ENCODE peak calls at places on chromosomes 7 and 10, in nine cellular contexts. M is left ventricle myocardium inferior, I is cardiac muscle cell, J is A549, V is tibial artery, F is AG04450, S is lower lobe of right lung, L is gastrocnemius medialis, N is vagina. R is an unnamed sample. For H3K9me3, the result is how much of the 10 kb centered on the place peaks cover.

GRCh38 chr10:3969876-3970666 is 185.1 kb upstream of the KLF6 start:
- DNase-seq in M (no peak), I (no peak), J (no peak), V (no peak), F (no peak), S (no peak), L (no peak), N (no peak), R (no peak)

GRCh38 chr10:3471927-3472704 is 299.5 kb upstream of the PITRM1 start:
- DNase-seq in M (no peak), I (no peak), J (peak), V (no peak), F (no peak), S (no peak), L (no peak), N (no peak), R (no peak)

GRCh38 chr7:34759477-34760125 is 101.6 kb downstream of the NPSR1 start:
- DNase-seq in M (no peak), I (peak), J (peak), V (no peak), F (no peak), S (no peak), L (no peak), N (no peak), R (no peak)

GRCh38 chr10:89651916-89652573 is 7.0 kb upstream of the PANK1 start:
- DNase-seq in M (no peak), I (no peak), J (no peak), V (no peak), F (no peak), S (no peak), L (no peak), N (no peak), R (no peak)

GRCh38 chr7:138292951-138293350 is 167.1 kb upstream of the TRIM24 start:
- DNase-seq in M (no peak), I (no peak), J (no peak), V (no peak), F (no peak), S (no peak), L (no peak), N (no peak), R (no peak)

GRCh38 chr10:62650411-62650810 is 154.1 kb upstream of the ADO start:
- DNase-seq in M (no peak), I (no peak), J (no peak), V (no peak), F (no peak), S (no peak), L (no peak), N (no peak), R (no peak)

GRCh38 chr10:93468532-93469213 is 13.5 kb downstream of the MYOF start:
- DNase-seq in M (no peak), I (peak), J (peak), V (no peak), F (peak), S (no peak), L (no peak), N (no peak), R (peak)

GRCh38 chr10:70307096-70307495 is 23.3 kb upstream of the NPFFR1 start:
- DNase-seq in M (no peak), I (no peak), J (no peak), V (no peak), F (no peak), S (no peak), L (no peak), N (no peak), R (no peak)

GRCh38 chr7:12625836-12626235 is 55.3 kb downstream of the SCIN start:
- DNase-seq in M (no peak), I (peak), J (no peak), V (no peak), F (no peak), S (no peak), L (no peak), N (no peak), R (no peak)

GRCh38 chr10:97336942-97337719 is 2.6 kb upstream of the FRAT2 start:
- DNase-seq in M (no peak), I (no peak), J (no peak), V (no peak), F (no peak), S (no peak), L (no peak), N (no peak), R (no peak)

GRCh38 chr7:123635551-123636359 is 19.9 kb upstream of the LMOD2 start:
- DNase-seq in M (no peak), I (peak), J (peak), V (no peak), F (no peak), S (no peak), L (no peak), N (no peak), R (no peak)

GRCh38 chr7:50349963-50350944 is 45.7 kb downstream of the IKZF1 start:
- DNase-seq in M (no peak), I (no peak), J (no peak), V (no peak), F (no peak), S (no peak), L (no peak), N (no peak), R (no peak)

GRCh38 chr7:151863386-151864079 is 13.4 kb downstream of the PRKAG2 start:
- DNase-seq in M (no peak), I (no peak), J (peak), V (no peak), F (no peak), S (no peak), L (no peak), N (no peak), R (peak)

GRCh38 chr10:31644931-31645633 is 283.5 kb downstream of the ARHGAP12 start:
- DNase-seq in M (no peak), I (no peak), J (no peak), V (no peak), F (no peak), S (no peak), L (no peak), N (no peak), R (no peak)

GRCh38 chr7:11424006-11424405 is 408.0 kb downstream of the THSD7A start:
- DNase-seq in M (no peak), I (no peak), J (no peak), V (no peak), F (no peak), S (no peak), L (no peak), N (no peak), R (no peak)

GRCh38 chr7:4851459-4852422 is 10.1 kb downstream of the PAPOLB start:
- DNase-seq in M (no peak), I (no peak), J (no peak), V (no peak), F (no peak), S (no peak), L (no peak), N (no peak), R (no peak)

GRCh38 chr10:12730809-12731519 is 270.5 kb downstream of the CCDC3 start:
- DNase-seq in M (no peak), I (peak), J (no peak), V (peak), F (no peak), S (no peak), L (no peak), N (no peak), R (no peak)

GRCh38 chr7:101728888-101729883 is 88.2 kb upstream of the CUX1 start:
- DNase-seq in M (no peak), I (peak), J (peak), V (no peak), F (peak), S (peak), L (no peak), N (no peak), R (no peak)

GRCh38 chr10:70602665-70603438 is at the start of gene PRF1:
- DNase-seq in M (no peak), I (no peak), J (no peak), V (no peak), F (no peak), S (peak), L (peak), N (no peak), R (no peak)

GRCh38 chr10:29795856-29796255 is 161.1 kb upstream of the SVIL start:
- DNase-seq in M (no peak), I (no peak), J (no peak), V (no peak), F (no peak), S (no peak), L (no peak), N (no peak), R (no peak)
- H3K27ac ChIP-seq in M (no peak), I (no peak), J (no peak), V (peak), F (no peak), S (peak), L (no peak), N (peak), R (peak)

DNA sequence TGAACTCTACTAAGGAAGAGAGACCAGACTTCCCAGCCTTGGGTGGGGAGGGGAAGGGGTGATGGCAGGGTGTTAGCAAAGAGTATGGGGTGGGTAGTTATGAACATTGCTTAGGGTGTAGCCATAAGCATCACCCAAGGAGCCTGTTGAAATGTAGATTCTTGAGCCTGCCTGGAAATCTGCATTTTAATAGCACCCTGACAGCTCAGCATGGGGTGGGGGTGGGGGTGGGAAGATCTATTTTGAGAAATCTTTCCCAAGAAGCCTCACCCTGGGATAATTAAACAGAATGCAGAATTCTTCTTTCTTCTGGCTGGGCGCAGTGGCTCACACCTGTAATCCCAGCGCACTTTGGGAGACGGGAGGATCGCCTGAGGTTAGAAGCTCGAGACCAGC is 164.9 kb downstream of the NRF1 start:
- DNase-seq in M (no peak), I (no peak), J (no peak), V (no peak), F (no peak), S (no peak), L (no peak), N (no peak), R (no peak)
- H3K4me3 ChIP-seq in M (no peak), I (no peak), J (no peak), V (no peak), F (no peak), S (no peak), L (no peak), N (no peak), R (no peak)

DNA sequence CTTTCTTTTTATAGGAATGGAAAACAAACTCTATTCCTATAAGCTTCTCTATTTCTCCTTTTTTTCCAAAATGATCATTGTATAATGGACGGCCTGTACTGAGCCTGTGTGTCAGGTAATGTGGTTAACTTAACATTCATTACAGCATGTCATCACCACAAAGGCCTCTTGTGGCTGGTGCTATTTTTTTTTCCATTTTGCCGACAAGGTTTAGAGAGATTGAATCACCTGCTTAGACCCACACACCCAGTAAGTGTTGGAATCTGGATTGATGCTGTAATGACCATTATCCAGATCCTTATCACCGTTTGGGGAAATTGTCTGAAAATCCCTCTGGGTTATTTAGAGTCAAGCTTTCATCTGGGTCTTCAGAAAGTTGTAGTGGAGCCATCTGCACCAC is 18.5 kb downstream of the AKR1B15 start:
- DNase-seq in M (no peak), I (no peak), J (no peak), V (no peak), F (no peak), S (no peak), L (no peak), N (no peak), R (no peak)
- H3K9me3 ChIP-seq in M (under half), I (under half), J (under half), V (under half), F (under half), S (under half), L (under half), N (under half), R (under half)

DNA sequence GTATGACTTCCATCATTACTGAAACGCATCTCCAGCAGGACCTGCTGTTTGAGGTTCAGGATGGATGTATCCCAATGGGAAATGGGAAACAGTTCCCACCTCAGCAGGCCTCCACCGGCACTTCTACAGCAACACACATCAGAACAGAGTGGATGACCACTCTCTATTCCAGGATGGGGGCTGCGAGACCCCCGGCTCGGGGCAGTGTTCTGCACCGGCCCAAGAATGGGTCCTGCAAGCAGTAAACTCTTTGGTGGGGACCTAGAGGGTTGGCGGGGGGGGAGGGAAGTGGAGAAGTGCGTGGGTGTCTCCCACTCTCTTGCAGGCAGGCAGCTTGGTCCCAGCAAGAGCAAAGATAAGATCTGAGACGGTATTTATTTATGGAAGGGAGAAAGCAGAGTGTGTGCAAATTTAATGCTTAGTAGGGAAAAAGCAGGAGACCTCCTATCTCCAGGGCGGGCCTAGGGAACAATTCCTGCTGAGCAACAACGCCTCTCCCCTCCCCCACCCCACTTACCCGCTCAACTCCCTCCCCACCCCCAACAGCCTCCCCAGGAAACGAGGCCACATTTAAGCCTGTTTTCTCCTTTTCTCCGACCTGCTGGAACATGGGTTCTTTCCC is 4.0 kb downstream of the SFMBT2 start:
- DNase-seq in M (peak), I (peak), J (no peak), V (no peak), F (no peak), S (no peak), L (no peak), N (no peak), R (no peak)
- H3K27ac ChIP-seq in M (peak), I (no peak), J (no peak), V (no peak), F (no peak), S (peak), L (peak), N (peak), R (no peak)

GRCh38 chr7:42886866-42887509 is 24.9 kb downstream of the C7orf25 start:
- DNase-seq in M (no peak), I (no peak), J (no peak), V (no peak), F (no peak), S (no peak), L (no peak), N (no peak), R (no peak)
- H3K4me3 ChIP-seq in M (peak), I (peak), J (no peak), V (no peak), F (no peak), S (peak), L (no peak), N (no peak), R (no peak)

GRCh38 chr10:9792181-9792580 is 1225.5 kb upstream of the CELF2 start:
- DNase-seq in M (no peak), I (peak), J (no peak), V (no peak), F (no peak), S (no peak), L (no peak), N (no peak), R (no peak)
- H3K9me3 ChIP-seq in M (under half), I (under half), J (under half), V (under half), F (under half), S (under half), L (under half), N (under half), R (under half)

GRCh38 chr10:14593806-14594205 is 180.9 kb downstream of the FAM107B start:
- DNase-seq in M (no peak), I (no peak), J (no peak), V (no peak), F (no peak), S (no peak), L (no peak), N (no peak), R (no peak)

GRCh38 chr10:14592566-14592965 is 182.1 kb downstream of the FAM107B start:
- DNase-seq in M (no peak), I (no peak), J (no peak), V (no peak), F (no peak), S (no peak), L (no peak), N (no peak), R (no peak)

GRCh38 chr10:14594878-14595525 is 179.7 kb downstream of the FAM107B start:
- DNase-seq in M (no peak), I (no peak), J (no peak), V (no peak), F (no peak), S (no peak), L (no peak), N (no peak), R (no peak)

GRCh38 chr10:14595526-14596182 is 179.0 kb downstream of the FAM107B start:
- DNase-seq in M (no peak), I (no peak), J (no peak), V (no peak), F (no peak), S (no peak), L (no peak), N (no peak), R (no peak)

DNA sequence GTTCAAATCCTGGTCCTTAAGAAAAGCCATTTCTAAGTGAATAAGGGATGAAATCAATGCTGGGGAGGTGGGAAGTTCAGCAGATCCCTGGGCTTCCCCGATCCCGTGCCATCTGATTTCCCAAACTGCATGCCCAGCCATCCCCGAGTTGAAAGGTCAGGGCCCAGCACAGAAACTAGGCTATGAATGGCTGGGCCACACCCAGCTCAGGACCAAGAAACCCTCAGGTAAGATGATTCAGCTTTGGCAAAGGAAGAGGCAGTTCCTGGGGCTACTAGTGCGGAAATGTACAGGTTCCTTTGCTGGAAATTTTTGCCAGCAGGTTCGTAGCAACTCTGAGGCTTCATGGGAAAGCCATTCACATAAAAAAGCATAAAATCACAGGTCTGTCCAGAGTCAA is 182.7 kb downstream of the FAM107B start:
- DNase-seq in M (no peak), I (no peak), J (no peak), V (no peak), F (no peak), S (no peak), L (no peak), N (no peak), R (no peak)
- H3K27ac ChIP-seq in M (no peak), I (no peak), J (peak), V (no peak), F (no peak), S (no peak), L (no peak), N (no peak), R (no peak)

GRCh38 chr7:2719007-2719406 is 31.0 kb downstream of the AMZ1 start:
- DNase-seq in M (no peak), I (no peak), J (peak), V (no peak), F (no peak), S (no peak), L (no peak), N (no peak), R (no peak)
- H3K4me3 ChIP-seq in M (no peak), I (no peak), J (no peak), V (no peak), F (no peak), S (no peak), L (no peak), N (no peak), R (no peak)

DNA sequence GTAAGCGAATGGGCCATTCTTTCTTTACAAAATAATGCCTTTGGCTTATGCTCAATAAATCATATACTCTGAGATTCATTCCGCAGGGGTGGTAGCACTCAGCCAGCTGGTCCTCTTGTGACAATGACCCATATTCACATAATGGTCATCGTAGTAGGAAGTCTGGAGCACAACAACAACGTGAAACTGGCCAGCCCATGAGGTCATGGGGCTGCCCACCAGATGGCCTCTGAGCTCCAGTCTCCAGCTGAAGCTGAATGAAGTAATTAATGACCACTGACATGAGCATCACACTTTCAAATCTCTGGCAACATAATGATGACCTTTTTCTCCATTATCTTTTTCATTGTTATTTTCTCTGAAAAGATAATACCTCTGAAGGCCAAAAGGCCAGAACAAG is 42.4 kb upstream of the SORCS1 start:
- DNase-seq in M (no peak), I (no peak), J (no peak), V (no peak), F (no peak), S (no peak), L (no peak), N (no peak), R (no peak)
- H3K9me3 ChIP-seq in M (under half), I (under half), J (under half), V (under half), F (under half), S (under half), L (under half), N (under half), R (under half)

GRCh38 chr10:51297438-51297837 is 223.2 kb downstream of the PRKG1 start:
- DNase-seq in M (no peak), I (no peak), J (no peak), V (no peak), F (no peak), S (no peak), L (no peak), N (no peak), R (no peak)
- H3K27ac ChIP-seq in M (no peak), I (no peak), J (no peak), V (peak), F (no peak), S (no peak), L (no peak), N (no peak), R (no peak)